ENCODE peak calls at places on chromosomes 3 and 15, in five cellular contexts. J is Panc1, P is GM20000, D is fibroblast of the aortic adventitia, A is natural killer cell. E is an unnamed sample.

GRCh38 chr3:72004749-72005292 is 219.9 kb upstream of the PROK2 start:
- DNase-seq in J (no peak), P (no peak), D (peak), A (no peak), E (no peak)

GRCh38 chr3:120420360-120420759 is 30.4 kb downstream of the FSTL1 start:
- DNase-seq in J (no peak), P (no peak), D (peak), A (no peak), E (no peak)

GRCh38 chr3:149618151-149619123 is 39.4 kb downstream of the WWTR1 start:
- DNase-seq in J (no peak), P (no peak), D (peak), A (no peak), E (no peak)

GRCh38 chr15:55494927-55495326 is 13.1 kb downstream of the DNAAF4 start:
- DNase-seq in J (no peak), P (no peak), D (no peak), A (no peak), E (no peak)

GRCh38 chr3:172142074-172143059 is 103.0 kb downstream of the FNDC3B start:
- DNase-seq in J (peak), P (peak), D (peak), A (no peak), E (no peak)

GRCh38 chr15:75646944-75647364 is 758 bp upstream of the SNX33 start:
- DNase-seq in J (no peak), P (peak), D (no peak), A (no peak), E (no peak)

GRCh38 chr3:30539772-30540171 is 66.6 kb upstream of the TGFBR2 start:
- DNase-seq in J (no peak), P (no peak), D (peak), A (no peak), E (no peak)

GRCh38 chr3:34696831-34697230 is 898.4 kb downstream of the PDCD6IP start:
- DNase-seq in J (no peak), P (no peak), D (no peak), A (no peak), E (no peak)

GRCh38 chr3:4795905-4796304 is 183.3 kb upstream of the BHLHE40 start:
- DNase-seq in J (no peak), P (no peak), D (no peak), A (no peak), E (no peak)

GRCh38 chr15:57505949-57506391 is 85.7 kb upstream of the MYZAP start:
- DNase-seq in J (no peak), P (no peak), D (peak), A (no peak), E (no peak)

GRCh38 chr3:44058022-44058867 is 183.4 kb upstream of the TOPAZ1 start:
- DNase-seq in J (no peak), P (peak), D (peak), A (no peak), E (no peak)

GRCh38 chr15:84911879-84912660 is 27.6 kb downstream of the SLC28A1 start:
- DNase-seq in J (no peak), P (no peak), D (peak), A (no peak), E (no peak)

GRCh38 chr15:65099336-65099735 is 15.7 kb downstream of the UBAP1L start:
- DNase-seq in J (no peak), P (no peak), D (no peak), A (no peak), E (no peak)

GRCh38 chr3:195114786-195115597 is 156.0 kb downstream of the XXYLT1 start:
- DNase-seq in J (no peak), P (no peak), D (no peak), A (no peak), E (no peak)

GRCh38 chr3:148847351-148847750 is 17.7 kb upstream of the CPA3 start:
- DNase-seq in J (no peak), P (no peak), D (peak), A (no peak), E (no peak)

GRCh38 chr3:72158639-72159005 is 373.7 kb upstream of the PROK2 start:
- DNase-seq in J (no peak), P (no peak), D (no peak), A (no peak), E (no peak)

GRCh38 chr15:90264649-90265048 is 823 bp upstream of the NGRN start:
- DNase-seq in J (peak), P (no peak), D (no peak), A (no peak), E (no peak)

GRCh38 chr3:20450611-20451010 is 264.6 kb upstream of the SGO1 start:
- DNase-seq in J (no peak), P (no peak), D (no peak), A (no peak), E (no peak)

GRCh38 chr3:171878441-171879225 is 35.5 kb downstream of the TMEM212 start:
- DNase-seq in J (no peak), P (no peak), D (peak), A (no peak), E (no peak)

GRCh38 chr3:53411371-53411770 is 64.0 kb upstream of the DCP1A start:
- DNase-seq in J (no peak), P (no peak), D (no peak), A (no peak), E (no peak)

GRCh38 chr3:107790612-107791011 is 267.9 kb downstream of the BBX start:
- DNase-seq in J (no peak), P (no peak), D (no peak), A (no peak), E (no peak)

GRCh38 chr3:37986479-37987314 is 3.9 kb upstream of the VILL start:
- DNase-seq in J (no peak), P (no peak), D (no peak), A (no peak), E (peak)

GRCh38 chr15:101004986-101005747 is 86.0 kb downstream of the LRRK1 start:
- DNase-seq in J (no peak), P (no peak), D (no peak), A (no peak), E (no peak)

GRCh38 chr15:61890106-61890505 is 170.1 kb downstream of the VPS13C start:
- DNase-seq in J (no peak), P (no peak), D (no peak), A (no peak), E (no peak)

GRCh38 chr15:92652576-92652966 is 3.0 kb downstream of the FAM174B start:
- DNase-seq in J (no peak), P (no peak), D (no peak), A (no peak), E (peak)

GRCh38 chr3:81666502-81667121 is 94.8 kb downstream of the GBE1 start:
- DNase-seq in J (no peak), P (peak), D (peak), A (no peak), E (no peak)

GRCh38 chr3:171183042-171183441 is 156.5 kb upstream of the SLC2A2 start:
- DNase-seq in J (no peak), P (no peak), D (no peak), A (no peak), E (no peak)

GRCh38 chr15:48859426-48859825 is 18.5 kb upstream of the EID1 start:
- DNase-seq in J (no peak), P (no peak), D (no peak), A (no peak), E (no peak)

GRCh38 chr3:18382760-18383369 is 42.3 kb downstream of the SATB1 start:
- DNase-seq in J (no peak), P (no peak), D (no peak), A (no peak), E (no peak)

GRCh38 chr15:59993950-59994401 is 10.1 kb upstream of the FOXB1 start:
- DNase-seq in J (no peak), P (peak), D (no peak), A (no peak), E (no peak)
- TF ChIP-seq CTCF in J (peak), P (no peak), D (no peak), A (no peak), E (peak)

DNA sequence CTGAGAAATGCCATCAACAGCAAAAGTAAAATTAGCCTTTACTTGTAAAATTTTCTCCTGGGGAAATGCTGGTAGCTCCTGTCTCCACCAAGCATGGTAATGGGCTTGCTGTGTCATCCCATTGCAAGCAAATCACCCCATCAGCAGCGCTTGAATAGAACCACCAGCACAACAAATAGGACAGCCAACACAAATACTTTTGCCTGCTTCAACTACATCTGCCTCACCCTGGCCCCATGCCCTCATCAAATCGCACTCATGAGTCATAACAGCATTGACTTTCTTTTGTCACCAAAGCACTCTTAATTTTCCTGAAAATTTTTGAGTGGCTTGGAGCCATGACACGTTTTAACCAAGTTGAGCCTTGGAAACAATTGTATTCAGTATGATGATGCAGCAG is 52.6 kb downstream of the ERC2 start:
- DNase-seq in J (no peak), P (no peak), D (no peak), A (no peak), E (no peak)
- TF ChIP-seq CTCF in J (no peak), P (no peak), D (no peak), A (no peak), E (no peak)

GRCh38 chr3:138460536-138461205 is 26.3 kb downstream of the ESYT3 start:
- DNase-seq in J (no peak), P (no peak), D (no peak), A (no peak), E (no peak)

GRCh38 chr3:138458774-138459499 is 24.5 kb downstream of the ESYT3 start:
- DNase-seq in J (no peak), P (no peak), D (no peak), A (no peak), E (peak)

GRCh38 chr3:138457863-138458735 is 23.7 kb downstream of the ESYT3 start:
- DNase-seq in J (no peak), P (no peak), D (no peak), A (no peak), E (no peak)

GRCh38 chr3:138461246-138461645 is 26.8 kb downstream of the ESYT3 start:
- DNase-seq in J (no peak), P (no peak), D (no peak), A (no peak), E (peak)

DNA sequence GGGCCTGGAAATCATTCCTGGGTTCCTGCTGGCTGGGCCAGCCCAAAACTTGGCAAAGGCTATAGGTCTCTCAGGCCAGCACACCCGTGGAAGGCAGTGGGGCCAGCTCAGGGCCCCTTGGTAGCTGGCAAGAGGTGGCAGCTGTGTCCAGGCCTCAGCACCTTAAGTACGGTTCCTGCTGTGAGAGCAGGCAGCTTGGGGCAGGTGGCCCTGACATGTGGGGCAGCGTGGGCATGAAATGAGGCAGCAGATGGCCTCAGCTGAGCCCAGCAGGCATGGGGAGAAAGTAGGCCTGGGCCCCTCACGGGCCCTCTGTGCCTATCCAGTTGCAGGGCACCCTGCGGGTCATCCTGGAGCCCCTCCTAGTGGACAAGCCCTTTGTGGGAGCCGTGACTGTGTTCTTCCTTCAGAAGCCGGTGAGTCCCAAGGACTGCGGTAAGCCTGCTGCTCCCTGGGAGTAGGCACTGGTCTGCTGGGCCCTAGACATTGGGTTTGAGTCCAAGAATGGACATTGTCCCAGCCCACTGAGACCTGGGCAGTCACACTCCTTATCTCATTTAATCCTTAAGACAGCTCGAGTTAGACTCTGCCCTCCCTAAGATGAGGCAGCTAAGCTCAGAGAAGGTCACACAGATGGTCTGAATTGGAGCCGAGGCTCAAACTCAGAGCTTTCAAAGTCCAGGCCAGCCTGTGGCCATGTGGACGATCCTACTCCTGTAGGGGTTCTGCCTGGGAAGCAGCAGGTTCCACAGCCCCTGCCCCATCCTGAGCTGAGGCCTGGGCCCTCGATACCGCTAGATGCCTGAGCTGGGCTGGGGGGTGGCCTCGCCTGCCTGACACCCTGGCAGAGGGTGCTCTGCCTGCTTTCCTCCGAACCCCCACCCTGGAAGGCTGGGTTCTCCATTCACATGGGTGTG is 25.5 kb downstream of the ESYT3 start:
- DNase-seq in J (no peak), P (no peak), D (no peak), A (no peak), E (peak)
- TF ChIP-seq CTCF in J (no peak), P (no peak), D (no peak), A (no peak), E (no peak)

GRCh38 chr3:98991393-98991792 is 89.9 kb upstream of the DCBLD2 start:
- DNase-seq in J (no peak), P (no peak), D (no peak), A (no peak), E (no peak)
- TF ChIP-seq CTCF in J (no peak), P (no peak), D (no peak), A (no peak), E (no peak)

DNA sequence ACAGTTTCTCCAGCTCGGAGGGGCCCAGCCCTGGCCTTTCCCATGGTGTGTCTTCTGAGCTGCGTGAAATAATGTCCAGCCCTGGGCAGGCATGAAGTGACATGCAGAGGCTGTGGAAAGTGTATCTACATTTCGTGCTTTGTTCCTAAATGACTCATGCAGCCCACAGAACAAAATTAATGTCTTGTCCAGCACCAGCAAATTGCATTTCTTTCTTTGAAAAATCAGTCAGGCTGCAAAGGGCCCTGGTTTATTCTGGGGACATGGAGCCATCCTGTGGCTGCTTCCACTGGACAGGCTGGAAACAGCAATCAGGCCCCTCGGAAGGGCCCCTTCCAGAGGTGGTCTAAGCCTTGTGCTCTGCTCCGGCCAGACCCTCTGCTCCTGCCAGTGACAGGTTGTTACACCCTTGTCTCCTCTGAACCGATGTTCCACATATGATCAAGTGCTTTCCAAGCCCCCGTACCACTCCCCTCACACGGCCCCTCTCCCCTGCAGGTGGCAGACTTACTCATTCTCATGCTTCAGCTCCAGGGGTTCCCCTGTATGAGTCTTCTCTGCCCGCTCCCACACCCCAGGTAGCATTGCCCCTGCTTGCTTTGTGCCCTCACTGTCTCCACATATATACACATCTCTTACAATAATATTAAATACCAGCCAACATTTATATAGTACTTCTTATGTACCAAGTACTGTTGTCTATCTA is 33.7 kb downstream of the CRYGS start:
- DNase-seq in J (no peak), P (peak), D (peak), A (no peak), E (no peak)
- TF ChIP-seq CTCF in J (no peak), P (no peak), D (no peak), A (no peak), E (no peak)